ENCODE peak calls at places on chromosomes 6 and 20, in nine cellular contexts. R is neural progenitor cell, H is uterus, T is PC-3, S is psoas muscle, F is mammary epithelial cell, E is Karpas-422, U is cardiac muscle cell, V is prostate gland. A is an unnamed sample.

GRCh38 chr6:137850137-137850714 is 16.8 kb upstream of the TNFAIP3 start:
- DNase-seq in R (no peak), H (no peak), T (no peak), S (no peak), F (no peak), E (no peak), U (no peak), V (no peak), A (no peak)

GRCh38 chr6:128073389-128073788 is 172.5 kb upstream of the THEMIS start:
- DNase-seq in R (no peak), H (no peak), T (no peak), S (no peak), F (no peak), E (no peak), U (peak; percentile 62), V (no peak), A (no peak)

GRCh38 chr6:157216570-157216969 is 106.7 kb downstream of the TMEM242 start:
- DNase-seq in R (no peak), H (no peak), T (peak; percentile 7), S (no peak), F (no peak), E (no peak), U (no peak), V (no peak), A (no peak)

GRCh38 chr6:79570802-79571367 is 33.7 kb upstream of the LCA5 start:
- DNase-seq in R (no peak), H (no peak), T (no peak), S (no peak), F (peak; percentile 36), E (peak; percentile 79), U (peak; percentile 36), V (peak; percentile 16), A (no peak)

GRCh38 chr6:111870751-111871064 is 2.5 kb downstream of the FYN start:
- DNase-seq in R (no peak), H (no peak), T (peak; percentile 54), S (no peak), F (no peak), E (no peak), U (no peak), V (no peak), A (no peak)

GRCh38 chr6:117542493-117542892 is 59.8 kb downstream of the GOPC start:
- DNase-seq in R (no peak), H (no peak), T (no peak), S (no peak), F (peak; percentile 45), E (no peak), U (no peak), V (no peak), A (no peak)

GRCh38 chr6:22295145-22295544 is 1.7 kb downstream of the PRL start:
- DNase-seq in R (no peak), H (no peak), T (no peak), S (no peak), F (no peak), E (no peak), U (no peak), V (no peak), A (no peak)

GRCh38 chr20:47487175-47487917 is 14.3 kb upstream of the NCOA3 start:
- DNase-seq in R (no peak), H (no peak), T (no peak), S (no peak), F (peak; percentile 58), E (peak; percentile 91), U (no peak), V (no peak), A (no peak)

GRCh38 chr6:167973092-167973880 is 24.2 kb upstream of the KIF25 start:
- DNase-seq in R (peak; percentile 20), H (no peak), T (no peak), S (no peak), F (no peak), E (no peak), U (no peak), V (no peak), A (no peak)

GRCh38 chr6:53628354-53629119 is 37.0 kb downstream of the KLHL31 start:
- DNase-seq in R (no peak), H (peak; percentile 64), T (peak; percentile 98), S (no peak), F (peak; percentile 94), E (no peak), U (no peak), V (peak; percentile 75), A (no peak)

GRCh38 chr6:16583151-16583762 is 178.0 kb downstream of the ATXN1 start:
- DNase-seq in R (no peak), H (no peak), T (no peak), S (no peak), F (no peak), E (no peak), U (no peak), V (no peak), A (no peak)

GRCh38 chr20:58595167-58595566 is 55.9 kb upstream of the STX16 start:
- DNase-seq in R (no peak), H (no peak), T (peak; percentile 13), S (no peak), F (no peak), E (no peak), U (no peak), V (no peak), A (no peak)

GRCh38 chr6:17740559-17741220 is 34.0 kb upstream of the NUP153 start:
- DNase-seq in R (no peak), H (no peak), T (no peak), S (no peak), F (no peak), E (no peak), U (no peak), V (no peak), A (no peak)

GRCh38 chr20:13690948-13691347 is 52.2 kb upstream of the TASP1 start:
- DNase-seq in R (no peak), H (no peak), T (no peak), S (no peak), F (no peak), E (no peak), U (no peak), V (no peak), A (no peak)

DNA sequence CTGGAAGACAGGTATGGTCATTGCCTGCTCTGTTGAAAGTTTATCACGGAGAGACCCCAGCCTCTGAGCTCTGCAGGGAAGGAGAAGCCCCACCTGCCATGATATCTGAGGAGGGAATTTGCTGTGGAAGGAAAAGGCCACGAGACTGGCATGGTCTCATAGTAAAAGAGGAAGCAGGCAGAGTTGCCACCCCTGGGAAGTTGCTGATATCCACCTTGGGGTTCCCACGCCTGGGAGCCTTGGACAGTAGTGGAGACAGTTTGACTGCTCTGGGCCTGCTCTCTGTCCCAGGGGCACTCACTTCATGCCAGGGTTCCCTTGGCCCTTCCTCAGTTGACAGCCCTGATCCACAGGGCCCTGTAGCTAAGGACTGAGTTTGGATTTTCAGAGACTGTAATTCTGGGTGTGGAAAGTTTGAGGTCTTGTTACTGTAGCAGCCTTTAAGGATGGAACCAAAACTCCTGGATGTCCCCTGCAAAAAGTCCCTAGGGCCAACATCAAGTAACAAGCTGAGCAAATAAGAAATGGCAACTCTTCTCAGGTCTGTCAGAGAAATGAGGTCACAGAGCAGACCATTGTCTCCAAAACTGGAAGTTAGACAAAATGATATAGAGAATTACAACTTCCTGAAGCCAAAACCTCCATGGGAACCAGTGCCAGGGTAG is 6.9 kb upstream of the SIRPB1 start:
- DNase-seq in R (no peak), H (no peak), T (no peak), S (no peak), F (no peak), E (no peak), U (no peak), V (no peak), A (no peak)
- H3K27ac ChIP-seq in R (no peak overlapping the region), H (no peak overlapping the region), T (peak overlapping the region; percentile 3), S (no peak overlapping the region), F (no peak overlapping the region), E (no peak overlapping the region), U (no peak overlapping the region), V (no peak overlapping the region), A (no peak overlapping the region)

GRCh38 chr6:41083072-41083471 is 10.3 kb downstream of the NFYA start:
- DNase-seq in R (no peak), H (no peak), T (no peak), S (no peak), F (no peak), E (no peak), U (no peak), V (no peak), A (no peak)

GRCh38 chr6:41079080-41079479 is 6.3 kb downstream of the NFYA start:
- DNase-seq in R (no peak), H (no peak), T (no peak), S (no peak), F (no peak), E (no peak), U (no peak), V (no peak), A (no peak)

GRCh38 chr6:41077536-41077935 is 4.8 kb downstream of the NFYA start:
- DNase-seq in R (no peak), H (no peak), T (no peak), S (no peak), F (no peak), E (no peak), U (no peak), V (no peak), A (no peak)

GRCh38 chr6:41085182-41085581 is 12.4 kb downstream of the NFYA start:
- DNase-seq in R (no peak), H (no peak), T (no peak), S (no peak), F (no peak), E (no peak), U (no peak), V (no peak), A (no peak)

DNA sequence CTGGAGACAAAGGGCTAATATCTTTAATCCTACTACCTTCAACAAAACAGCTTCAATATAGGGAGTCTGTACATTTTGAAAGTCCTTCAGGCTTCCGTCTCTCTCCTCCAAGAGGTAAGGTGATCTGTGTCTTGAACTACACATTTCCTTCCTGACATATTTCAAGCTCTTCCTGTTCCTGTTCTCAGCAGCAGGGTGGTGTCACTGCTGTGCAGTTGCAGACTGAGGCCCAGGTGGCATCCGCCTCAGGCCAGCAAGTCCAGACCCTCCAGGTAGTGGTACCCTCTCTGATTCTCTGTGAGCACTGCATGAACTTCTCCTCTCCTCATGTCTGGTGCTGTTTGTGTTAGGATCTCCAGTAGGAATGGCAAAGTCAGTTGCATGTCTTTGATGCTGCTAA is 7.8 kb downstream of the NFYA start:
- DNase-seq in R (no peak), H (no peak), T (no peak), S (no peak), F (no peak), E (no peak), U (no peak), V (no peak), A (no peak)
- H3K27ac ChIP-seq in R (no peak overlapping the region), H (no peak overlapping the region), T (no peak overlapping the region), S (no peak overlapping the region), F (no peak overlapping the region), E (no peak overlapping the region), U (no peak overlapping the region), V (no peak overlapping the region), A (no peak overlapping the region)

DNA sequence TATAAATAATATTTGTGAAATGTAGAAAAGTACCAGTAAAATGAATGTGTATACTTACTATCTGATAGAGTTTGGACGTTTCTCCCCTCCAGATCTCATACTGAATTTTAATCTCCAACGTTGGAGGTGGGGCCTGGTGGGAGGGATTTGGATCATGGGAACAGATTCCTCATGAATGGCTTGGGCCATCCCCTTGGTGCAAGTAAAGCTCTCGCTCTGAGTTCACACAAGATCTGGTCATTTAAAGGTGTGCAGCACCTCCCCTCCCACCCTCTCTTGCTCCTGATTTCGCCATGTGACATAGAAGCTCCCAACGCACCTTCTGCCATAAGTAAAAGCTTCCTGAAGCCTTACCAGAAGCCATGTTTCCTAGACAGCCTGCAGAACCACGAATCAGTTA is 219.0 kb downstream of the HACE1 start:
- DNase-seq in R (no peak), H (no peak), T (no peak), S (no peak), F (no peak), E (no peak), U (no peak), V (no peak), A (no peak)
- H3K27ac ChIP-seq in R (no peak overlapping the region), H (no peak overlapping the region), T (no peak overlapping the region), S (no peak overlapping the region), F (no peak overlapping the region), E (no peak overlapping the region), U (no peak overlapping the region), V (no peak overlapping the region), A (no peak overlapping the region)

GRCh38 chr6:106518748-106519147 is 110.5 kb downstream of the RTN4IP1 start:
- DNase-seq in R (no peak), H (no peak), T (no peak), S (no peak), F (no peak), E (peak; percentile 58), U (no peak), V (no peak), A (no peak)
- H3K27ac ChIP-seq in R (no peak overlapping the region), H (no peak overlapping the region), T (peak overlapping the region; percentile 93), S (no peak overlapping the region), F (peak overlapping the region; percentile 94), E (peak overlapping the region; percentile 96), U (no peak overlapping the region), V (peak overlapping the region; percentile 24), A (peak overlapping the region; percentile 81)